ENCODE peak calls at places on chromosomes 5 and 9, in eight cellular contexts. P is neuronal stem cell; N is EH; H is NT2/D1; I is RPMI8226; A is H7; D is effector CD8-positive, alpha-beta T cell; Q is MCF 10A. L is an unnamed sample.

GRCh38 chr9:105444130-105444529 is 3.7 kb upstream of the FSD1L start:
- DNase-seq in P (no peak), N (no peak), H (no peak), I (no peak), A (no peak), D (no peak), Q (no peak), L (no peak)

GRCh38 chr5:147567917-147568598 is 58.2 kb upstream of the DPYSL3 start:
- DNase-seq in P (peak; percentile 54), N (peak; percentile 67), H (peak; percentile 72), I (no peak), A (peak; percentile 63), D (no peak), Q (peak; percentile 65), L (no peak)

GRCh38 chr9:90925581-90926257 is 124.1 kb downstream of the SYK start:
- DNase-seq in P (no peak), N (peak; percentile 96), H (no peak), I (no peak), A (no peak), D (no peak), Q (peak; percentile 23), L (no peak)

GRCh38 chr9:137750007-137750406 is 127.6 kb upstream of the CACNA1B start:
- DNase-seq in P (no peak), N (no peak), H (no peak), I (no peak), A (no peak), D (no peak), Q (no peak), L (no peak)

GRCh38 chr5:53642006-53642405 is 81.6 kb downstream of the NDUFS4 start:
- DNase-seq in P (no peak), N (peak; percentile 57), H (no peak), I (no peak), A (no peak), D (no peak), Q (peak; percentile 35), L (no peak)

GRCh38 chr5:151144275-151144674 is 13.3 kb downstream of the ANXA6 start:
- DNase-seq in P (no peak), N (no peak), H (no peak), I (no peak), A (no peak), D (no peak), Q (no peak), L (no peak)

GRCh38 chr9:85610074-85610855 is 131.5 kb downstream of the AGTPBP1 start:
- DNase-seq in P (peak; percentile 66), N (peak; percentile 77), H (peak; percentile 54), I (peak; percentile 60), A (peak; percentile 62), D (peak; percentile 4), Q (peak; percentile 78), L (peak; percentile 60)

GRCh38 chr5:62828757-62829156 is 250.1 kb downstream of the LRRC70 start:
- DNase-seq in P (no peak), N (no peak), H (no peak), I (no peak), A (no peak), D (no peak), Q (no peak), L (no peak)

GRCh38 chr9:78892769-78893168 is 595.8 kb downstream of the PSAT1 start:
- DNase-seq in P (no peak), N (no peak), H (no peak), I (no peak), A (no peak), D (no peak), Q (no peak), L (no peak)

GRCh38 chr9:113580041-113580953 is 116.8 kb downstream of the RGS3 start:
- DNase-seq in P (no peak), N (peak; percentile 33), H (no peak), I (peak; percentile 64), A (peak; percentile 48), D (no peak), Q (peak; percentile 90), L (no peak)

GRCh38 chr5:114210662-114211061 is 151.2 kb upstream of the KCNN2 start:
- DNase-seq in P (no peak), N (no peak), H (no peak), I (no peak), A (no peak), D (no peak), Q (no peak), L (no peak)

GRCh38 chr5:6321078-6321477 is 57.3 kb downstream of the MED10 start:
- DNase-seq in P (no peak), N (no peak), H (no peak), I (no peak), A (no peak), D (no peak), Q (no peak), L (no peak)

GRCh38 chr9:95971815-95972214 is 96.3 kb downstream of the ERCC6L2 start:
- DNase-seq in P (peak; percentile 9), N (no peak), H (no peak), I (no peak), A (no peak), D (no peak), Q (no peak), L (no peak)

GRCh38 chr9:89952401-89952800 is 347.6 kb downstream of the GADD45G start:
- DNase-seq in P (no peak), N (peak; percentile 51), H (no peak), I (no peak), A (no peak), D (no peak), Q (no peak), L (no peak)

GRCh38 chr5:5335115-5335514 is 87.4 kb upstream of the ICE1 start:
- DNase-seq in P (no peak), N (peak; percentile 77), H (no peak), I (no peak), A (no peak), D (no peak), Q (no peak), L (no peak)

GRCh38 chr9:2096376-2096970 is 81.3 kb downstream of the SMARCA2 start:
- DNase-seq in P (no peak), N (no peak), H (no peak), I (no peak), A (no peak), D (no peak), Q (no peak), L (no peak)

GRCh38 chr5:143132739-143133138 is 270.7 kb downstream of the NR3C1 start:
- DNase-seq in P (no peak), N (no peak), H (no peak), I (no peak), A (no peak), D (no peak), Q (no peak), L (no peak)

GRCh38 chr9:83155733-83156132 is 92.8 kb upstream of the RASEF start:
- DNase-seq in P (no peak), N (no peak), H (no peak), I (no peak), A (no peak), D (no peak), Q (no peak), L (no peak)

GRCh38 chr9:126676685-126677143 is 63.0 kb downstream of the LMX1B start:
- DNase-seq in P (peak; percentile 71), N (no peak), H (peak; percentile 91), I (no peak), A (peak; percentile 97), D (no peak), Q (no peak), L (no peak)

GRCh38 chr5:88875609-88876234 is 7.3 kb downstream of the MEF2C start:
- DNase-seq in P (no peak), N (no peak), H (no peak), I (peak; percentile 73), A (no peak), D (no peak), Q (no peak), L (no peak)

GRCh38 chr9:2771661-2772060 is 54.4 kb downstream of the KCNV2 start:
- DNase-seq in P (no peak), N (peak; percentile 36), H (no peak), I (no peak), A (no peak), D (no peak), Q (peak; percentile 2), L (no peak)

GRCh38 chr9:126411225-126411947 is 84.8 kb downstream of the MVB12B start:
- DNase-seq in P (no peak), N (no peak), H (no peak), I (peak; percentile 49), A (no peak), D (no peak), Q (no peak), L (no peak)

GRCh38 chr5:19002111-19002510 is 985.9 kb downstream of the CDH18 start:
- DNase-seq in P (no peak), N (no peak), H (no peak), I (no peak), A (no peak), D (no peak), Q (peak; percentile 3), L (no peak)

GRCh38 chr5:150070821-150071220 is 15.5 kb downstream of the CSF1R start:
- DNase-seq in P (no peak), N (no peak), H (no peak), I (no peak), A (no peak), D (no peak), Q (no peak), L (no peak)

L was measured in HepG2.